ENCODE peak calls at places on chromosomes 4 and X, in eight cellular contexts. H, R, T, W, V, C, U and M are unnamed samples.

GRCh38 chr4:150570862-150571261 is 11.1 kb upstream of the MAB21L2 start:
- DNase-seq in C (no peak), U (no peak), T (no peak), R (no peak), V (no peak), W (no peak), H (no peak), M (no peak)

GRCh38 chrX:138917781-138918180 is 206.3 kb upstream of the FGF13 start:
- DNase-seq in V (no peak), H (no peak), R (no peak), C (peak), W (no peak), T (no peak), U (no peak), M (no peak)

GRCh38 chr4:170109586-170110289 is 20.0 kb upstream of the AADAT start:
- DNase-seq in U (no peak), V (no peak), W (no peak), H (no peak), T (peak), R (no peak), C (peak), M (no peak)

GRCh38 chrX:13254076-13254785 is 65.6 kb downstream of the ATXN3L start:
- DNase-seq in R (no peak), H (no peak), W (no peak), V (no peak), C (peak), U (no peak), T (peak), M (no peak)

GRCh38 chrX:11564546-11564945 is 101.2 kb downstream of the ARHGAP6 start:
- DNase-seq in U (no peak), T (no peak), C (no peak), V (no peak), H (no peak), W (no peak), R (no peak), M (no peak)

GRCh38 chr4:52263612-52264011 is 212.5 kb downstream of the SPATA18 start:
- DNase-seq in V (no peak), H (no peak), R (no peak), W (no peak), C (no peak), T (no peak), U (no peak), M (no peak)

GRCh38 chr4:45122406-45122805 is 396.1 kb upstream of the GNPDA2 start:
- DNase-seq in H (no peak), R (no peak), T (no peak), U (no peak), C (no peak), V (no peak), W (no peak), M (no peak)

GRCh38 chrX:154355776-154356140 is 18.7 kb downstream of the FLNA start:
- DNase-seq in T (no peak), R (no peak), C (no peak), V (no peak), W (no peak), H (no peak), U (no peak), M (no peak)

GRCh38 chr4:110055014-110055768 is 142.5 kb downstream of the EGF start:
- DNase-seq in R (no peak), T (no peak), V (no peak), C (peak), W (peak), H (no peak), U (no peak), M (no peak)

GRCh38 chr4:6938237-6938636 is 28.6 kb downstream of the TBC1D14 start:
- DNase-seq in U (no peak), H (no peak), C (no peak), W (no peak), R (no peak), V (no peak), T (no peak), M (no peak)

GRCh38 chr4:83082777-83083176 is 31.8 kb downstream of the PLAC8 start:
- DNase-seq in T (no peak), W (peak), U (no peak), R (no peak), C (peak), V (no peak), H (no peak), M (no peak)

GRCh38 chr4:85964298-85964697 is 395.6 kb downstream of the MAPK10 start:
- DNase-seq in R (no peak), T (no peak), V (no peak), C (no peak), W (no peak), U (no peak), H (no peak), M (peak)

GRCh38 chrX:92232182-92232581 is 453.0 kb downstream of the PCDH11X start:
- DNase-seq in R (no peak), H (no peak), W (no peak), U (no peak), V (no peak), C (no peak), T (no peak), M (no peak)

GRCh38 chr4:8726344-8726851 is 133.8 kb downstream of the CPZ start:
- DNase-seq in V (no peak), W (no peak), H (no peak), U (peak), C (no peak), T (no peak), R (no peak), M (no peak)

GRCh38 chr4:7398788-7399432 is 35.8 kb downstream of the PSAPL1 start:
- DNase-seq in T (no peak), R (no peak), W (no peak), V (no peak), C (no peak), U (no peak), H (no peak), M (no peak)

GRCh38 chr4:30094866-30095265 is 625.3 kb upstream of the PCDH7 start:
- DNase-seq in W (no peak), H (no peak), R (no peak), C (peak), V (no peak), T (no peak), U (no peak), M (no peak)

GRCh38 chr4:135508006-135508714 is 1306.6 kb upstream of the PABPC4L start:
- DNase-seq in U (no peak), T (peak), C (peak), W (no peak), R (no peak), H (no peak), V (peak), M (peak)

GRCh38 chrX:118272237-118272636 is 73.7 kb upstream of the WDR44 start:
- DNase-seq in V (no peak), R (no peak), H (no peak), U (no peak), W (no peak), T (peak), C (peak), M (no peak)

GRCh38 chrX:2703991-2704369 is 12.9 kb downstream of the CD99 start:
- DNase-seq in H (no peak), R (peak), W (no peak), C (no peak), V (no peak), T (no peak), U (no peak), M (no peak)